ENCODE peak calls at places on chromosomes 5 and 9, in ten cellular contexts. C is CD4-positive, alpha-beta T cell; H is COR-L47; I is caudate nucleus; D is ovary; J is T-helper 17 cell; X is NT2/D1; S is glomerular endothelial cell; Z is stimulated activated CD4-positive, alpha-beta T cell treated with anti-CD3 and anti-CD28 coated beads, Interleukin-12 subunit alpha, Interleukin-12 subunit beta, amount 100 ng/mL, for 48 hours; Y is adipocyte. O is an unnamed sample.

GRCh38 chr5:169909945-169910344 is 70.3 kb downstream of the INSYN2B start:
- DNase-seq in C (no peak), H (no peak), I (no peak), D (no peak), J (no peak), X (no peak), S (no peak), Z (no peak), Y (no peak), O (no peak)

GRCh38 chr5:55868846-55869245 is 17.7 kb downstream of the IL31RA start:
- DNase-seq in C (no peak), H (no peak), I (no peak), D (no peak), J (no peak), X (no peak), S (peak), Z (peak), Y (peak), O (no peak)

GRCh38 chr9:757246-757881 is 84.1 kb upstream of the DMRT1 start:
- DNase-seq in C (no peak), H (no peak), I (no peak), D (peak), J (no peak), X (peak), S (no peak), Z (no peak), Y (peak), O (no peak)

GRCh38 chr5:15704397-15704947 is 204.5 kb downstream of the FBXL7 start:
- DNase-seq in C (no peak), H (no peak), I (no peak), D (no peak), J (no peak), X (no peak), S (no peak), Z (no peak), Y (peak), O (no peak)

GRCh38 chr5:116738948-116739339 is 164.3 kb upstream of the SEMA6A start:
- DNase-seq in C (no peak), H (no peak), I (no peak), D (no peak), J (no peak), X (no peak), S (no peak), Z (no peak), Y (no peak), O (no peak)

GRCh38 chr5:40399349-40399748 is 280.4 kb upstream of the PTGER4 start:
- DNase-seq in C (no peak), H (no peak), I (no peak), D (no peak), J (no peak), X (no peak), S (no peak), Z (no peak), Y (peak), O (no peak)

GRCh38 chr9:92590386-92590785 is 54.6 kb upstream of the ECM2 start:
- DNase-seq in C (no peak), H (no peak), I (no peak), D (peak), J (no peak), X (no peak), S (no peak), Z (no peak), Y (peak), O (no peak)

GRCh38 chr9:5265939-5266338 is 34.7 kb downstream of the INSL4 start:
- DNase-seq in C (no peak), H (no peak), I (no peak), D (no peak), J (no peak), X (no peak), S (no peak), Z (no peak), Y (no peak), O (no peak)

GRCh38 chr5:142894749-142895148 is 124.6 kb downstream of the ARHGAP26 start:
- DNase-seq in C (no peak), H (no peak), I (no peak), D (no peak), J (no peak), X (no peak), S (no peak), Z (no peak), Y (peak), O (no peak)

GRCh38 chr5:115811406-115811805 is 5.1 kb downstream of the CDO1 start:
- DNase-seq in C (no peak), H (no peak), I (no peak), D (no peak), J (no peak), X (no peak), S (no peak), Z (no peak), Y (no peak), O (no peak)

GRCh38 chr5:337565-338130 is 16.1 kb downstream of the AHRR start:
- DNase-seq in C (no peak), H (no peak), I (no peak), D (no peak), J (no peak), X (peak), S (no peak), Z (no peak), Y (peak), O (no peak)

GRCh38 chr5:107248065-107248695 is 422.6 kb downstream of the EFNA5 start:
- DNase-seq in C (no peak), H (no peak), I (no peak), D (peak), J (no peak), X (peak), S (peak), Z (peak), Y (peak), O (no peak)

GRCh38 chr5:149443210-149443609 is 64.1 kb upstream of the IL17B start:
- DNase-seq in C (no peak), H (no peak), I (no peak), D (no peak), J (no peak), X (no peak), S (no peak), Z (no peak), Y (no peak), O (no peak)

GRCh38 chr5:134451618-134452505 is 40.2 kb upstream of the CDKN2AIPNL start:
- DNase-seq in C (no peak), H (no peak), I (no peak), D (peak), J (no peak), X (no peak), S (no peak), Z (no peak), Y (peak), O (no peak)

GRCh38 chr5:129382921-129383672 is 77.0 kb upstream of the ADAMTS19 start:
- DNase-seq in C (no peak), H (no peak), I (no peak), D (no peak), J (no peak), X (no peak), S (no peak), Z (no peak), Y (peak), O (no peak)

GRCh38 chr5:35884125-35884788 is 27.6 kb downstream of the IL7R start:
- DNase-seq in C (no peak), H (no peak), I (no peak), D (no peak), J (no peak), X (peak), S (peak), Z (no peak), Y (peak), O (no peak)

GRCh38 chr9:97427885-97428284 is 16.0 kb downstream of the TDRD7 start:
- DNase-seq in C (no peak), H (no peak), I (no peak), D (no peak), J (no peak), X (no peak), S (no peak), Z (no peak), Y (no peak), O (no peak)

GRCh38 chr5:83281658-83282057 is 189.9 kb upstream of the VCAN start:
- DNase-seq in C (no peak), H (no peak), I (no peak), D (no peak), J (no peak), X (no peak), S (no peak), Z (no peak), Y (peak), O (no peak)

GRCh38 chr9:88438819-88439218 is 50.6 kb downstream of the SPIN1 start:
- DNase-seq in C (no peak), H (no peak), I (no peak), D (no peak), J (no peak), X (no peak), S (no peak), Z (no peak), Y (no peak), O (no peak)

GRCh38 chr9:78031271-78031825 is at the start of gene GNAQ:
- DNase-seq in C (no peak), H (no peak), I (no peak), D (peak), J (no peak), X (no peak), S (no peak), Z (no peak), Y (peak), O (peak)

GRCh38 chr5:132474881-132475511 is 15.6 kb downstream of the IRF1 start:
- DNase-seq in C (no peak), H (no peak), I (no peak), D (no peak), J (peak), X (no peak), S (no peak), Z (no peak), Y (no peak), O (no peak)

GRCh38 chr5:177984565-177985166 is 11.4 kb downstream of the PROP1 start:
- DNase-seq in C (no peak), H (no peak), I (no peak), D (no peak), J (no peak), X (no peak), S (no peak), Z (no peak), Y (peak), O (no peak)

GRCh38 chr5:83628360-83628759 is 92.3 kb downstream of the HAPLN1 start:
- DNase-seq in C (no peak), H (no peak), I (no peak), D (no peak), J (no peak), X (no peak), S (no peak), Z (no peak), Y (peak), O (no peak)

GRCh38 chr5:146862641-146863040 is 15.9 kb downstream of the PPP2R2B start:
- DNase-seq in C (no peak), H (no peak), I (no peak), D (no peak), J (no peak), X (no peak), S (no peak), Z (no peak), Y (no peak), O (no peak)

GRCh38 chr5:122756263-122756911 is 18.5 kb upstream of the SNX2 start:
- DNase-seq in C (no peak), H (no peak), I (no peak), D (no peak), J (no peak), X (no peak), S (no peak), Z (no peak), Y (peak), O (no peak)

GRCh38 chr9:127555830-127556820 is 56.0 kb upstream of the STXBP1 start:
- DNase-seq in C (peak), H (no peak), I (no peak), D (peak), J (no peak), X (no peak), S (peak), Z (peak), Y (peak), O (peak)

GRCh38 chr5:173204185-173204979 is 30.6 kb downstream of the NKX2-5 start:
- DNase-seq in C (no peak), H (peak), I (no peak), D (no peak), J (no peak), X (no peak), S (no peak), Z (no peak), Y (peak), O (peak)

GRCh38 chr5:168578506-168579205 is 512 bp downstream of the PANK3 start:
- DNase-seq in C (no peak), H (peak), I (no peak), D (no peak), J (no peak), X (peak), S (no peak), Z (no peak), Y (no peak), O (no peak)

GRCh38 chr5:136036991-136037705 is 8.4 kb downstream of the TGFBI start:
- DNase-seq in C (no peak), H (peak), I (no peak), D (no peak), J (no peak), X (no peak), S (no peak), Z (peak), Y (no peak), O (peak)

GRCh38 chr9:136196465-136197371 is 8.2 kb downstream of the LHX3 start:
- DNase-seq in C (no peak), H (peak), I (no peak), D (no peak), J (no peak), X (no peak), S (no peak), Z (no peak), Y (no peak), O (no peak)

GRCh38 chr5:151357792-151358191 is 10.4 kb upstream of the SLC36A2 start:
- DNase-seq in C (no peak), H (no peak), I (no peak), D (no peak), J (no peak), X (no peak), S (no peak), Z (no peak), Y (no peak), O (no peak)

GRCh38 chr5:54884195-54884536 is 101.2 kb downstream of the ESM1 start:
- DNase-seq in C (no peak), H (no peak), I (no peak), D (no peak), J (no peak), X (no peak), S (no peak), Z (no peak), Y (no peak), O (no peak)

GRCh38 chr9:83304686-83305085 is 233.5 kb downstream of the FRMD3 start:
- DNase-seq in C (no peak), H (peak), I (no peak), D (peak), J (no peak), X (no peak), S (no peak), Z (no peak), Y (peak), O (no peak)

O was measured in CD4-positive, alpha-beta memory T cell.